ENCODE peak calls at places on chromosomes 16 and 17, in nine cellular contexts. One of them, this sample, is unnamed.

GRCh38 chr16:31276600-31276999 is 16.8 kb downstream of the ITGAM start:
- DNase-seq in endothelial cell of umbilical vein: no peak
- DNase-seq in endothelial cell: no peak
- DNase-seq in epithelial cell of esophagus: no peak
- DNase-seq in cardiac muscle cell: no peak
- DNase-seq in fibroblast of mammary gland: no peak
- DNase-seq in foreskin keratinocyte: no peak
- DNase-seq in stomach: no peak
- DNase-seq in body of pancreas: no peak
- DNase-seq in this sample: no peak

GRCh38 chr16:50265260-50265659 is 1.1 kb upstream of the ADCY7 start:
- DNase-seq in endothelial cell of umbilical vein: no peak
- DNase-seq in endothelial cell: no peak
- DNase-seq in epithelial cell of esophagus: peak; percentile 38
- DNase-seq in cardiac muscle cell: no peak
- DNase-seq in fibroblast of mammary gland: no peak
- DNase-seq in foreskin keratinocyte: no peak
- DNase-seq in stomach: peak; percentile 54
- DNase-seq in body of pancreas: peak; percentile 23
- DNase-seq in this sample: no peak

GRCh38 chr17:915416-916201 is 64.0 kb downstream of the NXN start:
- DNase-seq in endothelial cell of umbilical vein: peak; percentile 94
- DNase-seq in endothelial cell: no peak
- DNase-seq in epithelial cell of esophagus: peak; percentile 100
- DNase-seq in cardiac muscle cell: peak; percentile 89
- DNase-seq in fibroblast of mammary gland: peak; percentile 49
- DNase-seq in foreskin keratinocyte: peak; percentile 71
- DNase-seq in stomach: no peak
- DNase-seq in body of pancreas: no peak
- DNase-seq in this sample: no peak

GRCh38 chr16:71722801-71723536 is 1.5 kb downstream of the PHLPP2 start:
- DNase-seq in endothelial cell of umbilical vein: peak; percentile 71
- DNase-seq in endothelial cell: peak; percentile 63
- DNase-seq in epithelial cell of esophagus: peak; percentile 79
- DNase-seq in cardiac muscle cell: peak; percentile 78
- DNase-seq in fibroblast of mammary gland: peak; percentile 51
- DNase-seq in foreskin keratinocyte: peak; percentile 65
- DNase-seq in stomach: peak; percentile 59
- DNase-seq in body of pancreas: peak; percentile 68
- DNase-seq in this sample: peak; percentile 66

GRCh38 chr16:85164838-85165516 is 52.7 kb upstream of the CIBAR2 start:
- DNase-seq in endothelial cell of umbilical vein: no peak
- DNase-seq in endothelial cell: no peak
- DNase-seq in epithelial cell of esophagus: no peak
- DNase-seq in cardiac muscle cell: no peak
- DNase-seq in fibroblast of mammary gland: no peak
- DNase-seq in foreskin keratinocyte: peak; percentile 52
- DNase-seq in stomach: no peak
- DNase-seq in body of pancreas: no peak
- DNase-seq in this sample: no peak

GRCh38 chr17:69434164-69434579 is 19.7 kb downstream of the MAP2K6 start:
- DNase-seq in endothelial cell of umbilical vein: peak; percentile 83
- DNase-seq in endothelial cell: no peak
- DNase-seq in epithelial cell of esophagus: peak; percentile 92
- DNase-seq in cardiac muscle cell: peak; percentile 53
- DNase-seq in fibroblast of mammary gland: peak; percentile 49
- DNase-seq in foreskin keratinocyte: peak; percentile 77
- DNase-seq in stomach: no peak
- DNase-seq in body of pancreas: no peak
- DNase-seq in this sample: no peak

GRCh38 chr17:4898927-4899326 is 409 bp upstream of the C17orf107 start:
- DNase-seq in endothelial cell of umbilical vein: no peak
- DNase-seq in endothelial cell: no peak
- DNase-seq in epithelial cell of esophagus: no peak
- DNase-seq in cardiac muscle cell: no peak
- DNase-seq in fibroblast of mammary gland: no peak
- DNase-seq in foreskin keratinocyte: no peak
- DNase-seq in stomach: no peak
- DNase-seq in body of pancreas: no peak
- DNase-seq in this sample: no peak

GRCh38 chr16:70796301-70796700 is 4.7 kb downstream of the VAC14 start:
- DNase-seq in endothelial cell of umbilical vein: no peak
- DNase-seq in endothelial cell: no peak
- DNase-seq in epithelial cell of esophagus: no peak
- DNase-seq in cardiac muscle cell: no peak
- DNase-seq in fibroblast of mammary gland: no peak
- DNase-seq in foreskin keratinocyte: no peak
- DNase-seq in stomach: no peak
- DNase-seq in body of pancreas: no peak
- DNase-seq in this sample: no peak

GRCh38 chr17:82094931-82095776 is 2.9 kb downstream of the FASN start:
- DNase-seq in endothelial cell of umbilical vein: no peak
- DNase-seq in endothelial cell: no peak
- DNase-seq in epithelial cell of esophagus: no peak
- DNase-seq in cardiac muscle cell: no peak
- DNase-seq in fibroblast of mammary gland: no peak
- DNase-seq in foreskin keratinocyte: no peak
- DNase-seq in stomach: no peak
- DNase-seq in body of pancreas: no peak
- DNase-seq in this sample: no peak

GRCh38 chr17:62179525-62180161 is 114.6 kb upstream of the MED13 start:
- DNase-seq in endothelial cell of umbilical vein: peak; percentile 80
- DNase-seq in endothelial cell: no peak
- DNase-seq in epithelial cell of esophagus: peak; percentile 90
- DNase-seq in cardiac muscle cell: peak; percentile 43
- DNase-seq in fibroblast of mammary gland: peak; percentile 72
- DNase-seq in foreskin keratinocyte: peak; percentile 77
- DNase-seq in stomach: no peak
- DNase-seq in body of pancreas: no peak
- DNase-seq in this sample: no peak

GRCh38 chr17:80827646-80828643 is 163.7 kb upstream of the CHMP6 start:
- DNase-seq in endothelial cell of umbilical vein: no peak
- DNase-seq in endothelial cell: no peak
- DNase-seq in epithelial cell of esophagus: peak; percentile 86
- DNase-seq in cardiac muscle cell: no peak
- DNase-seq in fibroblast of mammary gland: peak; percentile 21
- DNase-seq in foreskin keratinocyte: peak; percentile 40
- DNase-seq in stomach: no peak
- DNase-seq in body of pancreas: no peak
- DNase-seq in this sample: no peak

GRCh38 chr16:68954871-68955635 is 111.7 kb downstream of the TANGO6 start:
- DNase-seq in endothelial cell of umbilical vein: no peak
- DNase-seq in endothelial cell: no peak
- DNase-seq in epithelial cell of esophagus: no peak
- DNase-seq in cardiac muscle cell: no peak
- DNase-seq in fibroblast of mammary gland: no peak
- DNase-seq in foreskin keratinocyte: no peak
- DNase-seq in stomach: no peak
- DNase-seq in body of pancreas: no peak
- DNase-seq in this sample: no peak

GRCh38 chr17:79387783-79388182 is 223.1 kb downstream of the RBFOX3 start:
- DNase-seq in endothelial cell of umbilical vein: no peak
- DNase-seq in endothelial cell: no peak
- DNase-seq in epithelial cell of esophagus: no peak
- DNase-seq in cardiac muscle cell: no peak
- DNase-seq in fibroblast of mammary gland: no peak
- DNase-seq in foreskin keratinocyte: no peak
- DNase-seq in stomach: no peak
- DNase-seq in body of pancreas: no peak
- DNase-seq in this sample: no peak

GRCh38 chr17:79385962-79386563 is 224.8 kb downstream of the RBFOX3 start:
- DNase-seq in endothelial cell of umbilical vein: no peak
- DNase-seq in endothelial cell: no peak
- DNase-seq in epithelial cell of esophagus: no peak
- DNase-seq in cardiac muscle cell: no peak
- DNase-seq in fibroblast of mammary gland: no peak
- DNase-seq in foreskin keratinocyte: no peak
- DNase-seq in stomach: no peak
- DNase-seq in body of pancreas: no peak
- DNase-seq in this sample: no peak

GRCh38 chr17:79391376-79391775 is 219.5 kb downstream of the RBFOX3 start:
- DNase-seq in endothelial cell of umbilical vein: no peak
- DNase-seq in endothelial cell: no peak
- DNase-seq in epithelial cell of esophagus: no peak
- DNase-seq in cardiac muscle cell: no peak
- DNase-seq in fibroblast of mammary gland: no peak
- DNase-seq in foreskin keratinocyte: no peak
- DNase-seq in stomach: no peak
- DNase-seq in body of pancreas: no peak
- DNase-seq in this sample: no peak

GRCh38 chr17:79389896-79390295 is 221.0 kb downstream of the RBFOX3 start:
- DNase-seq in endothelial cell of umbilical vein: no peak
- DNase-seq in endothelial cell: no peak
- DNase-seq in epithelial cell of esophagus: no peak
- DNase-seq in cardiac muscle cell: no peak
- DNase-seq in fibroblast of mammary gland: no peak
- DNase-seq in foreskin keratinocyte: no peak
- DNase-seq in stomach: no peak
- DNase-seq in body of pancreas: no peak
- DNase-seq in this sample: no peak

DNA sequence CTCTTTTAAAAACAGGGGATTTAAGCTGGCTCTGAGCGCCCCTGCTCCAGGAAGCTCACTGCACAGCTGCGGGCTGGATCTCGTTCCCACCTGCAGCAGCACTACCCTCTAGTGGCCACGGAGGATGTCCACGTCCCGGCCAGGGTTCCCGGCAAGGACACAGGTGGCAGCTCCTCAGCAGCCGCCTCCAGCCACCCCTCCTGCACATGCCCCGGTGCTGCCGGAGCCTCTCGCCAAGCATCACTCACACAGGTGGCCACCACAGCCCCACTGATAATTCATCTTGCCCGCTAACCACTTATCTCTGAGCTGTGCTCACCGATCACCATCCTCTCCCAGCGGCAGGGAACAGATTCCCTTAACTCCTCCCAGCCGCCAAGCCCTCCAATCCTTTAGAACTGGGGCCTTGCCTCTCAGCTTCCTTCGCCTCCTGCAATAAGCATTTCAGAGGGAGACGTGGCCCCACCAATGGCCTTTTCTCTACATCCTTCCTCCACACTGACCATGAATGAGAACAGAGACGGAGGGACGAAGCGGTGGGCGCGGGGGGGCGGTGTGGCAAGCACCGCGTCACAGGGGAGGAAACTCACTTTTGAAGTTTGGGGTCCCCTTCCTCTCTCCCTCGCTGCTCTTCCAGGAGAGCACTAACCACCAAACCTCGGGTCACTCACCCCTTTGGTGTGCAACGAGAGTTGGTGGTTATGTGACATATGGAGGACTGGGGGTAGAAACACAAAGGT is 222.1 kb downstream of the RBFOX3 start:
- DNase-seq in endothelial cell of umbilical vein: peak; percentile 33
- DNase-seq in endothelial cell: peak; percentile 82
- DNase-seq in epithelial cell of esophagus: peak; percentile 56
- DNase-seq in cardiac muscle cell: peak; percentile 57
- DNase-seq in fibroblast of mammary gland: peak; percentile 27
- DNase-seq in foreskin keratinocyte: peak; percentile 7
- DNase-seq in stomach: peak; percentile 64
- DNase-seq in body of pancreas: peak; percentile 79
- DNase-seq in this sample: peak; percentile 65
- TF ChIP-seq CTCF in endothelial cell of umbilical vein: peak; percentile 49
- TF ChIP-seq CTCF in endothelial cell: peak; percentile 64
- TF ChIP-seq CTCF in epithelial cell of esophagus: peak; percentile 73
- TF ChIP-seq CTCF in cardiac muscle cell: peak; percentile 68
- TF ChIP-seq CTCF in fibroblast of mammary gland: peak; percentile 53
- TF ChIP-seq CTCF in foreskin keratinocyte: peak; percentile 78
- TF ChIP-seq CTCF in stomach: peak; percentile 36
- TF ChIP-seq CTCF in body of pancreas: peak; percentile 63
- TF ChIP-seq CTCF in this sample: peak; percentile 55

GRCh38 chr17:58210922-58211321 is 8.1 kb downstream of the MKS1 start:
- DNase-seq in endothelial cell of umbilical vein: no peak
- DNase-seq in endothelial cell: no peak
- DNase-seq in epithelial cell of esophagus: no peak
- DNase-seq in cardiac muscle cell: no peak
- DNase-seq in fibroblast of mammary gland: no peak
- DNase-seq in foreskin keratinocyte: no peak
- DNase-seq in stomach: no peak
- DNase-seq in body of pancreas: no peak
- DNase-seq in this sample: no peak
- TF ChIP-seq CTCF in endothelial cell of umbilical vein: no peak
- TF ChIP-seq CTCF in endothelial cell: no peak
- TF ChIP-seq CTCF in epithelial cell of esophagus: no peak
- TF ChIP-seq CTCF in cardiac muscle cell: no peak
- TF ChIP-seq CTCF in fibroblast of mammary gland: no peak
- TF ChIP-seq CTCF in foreskin keratinocyte: peak; percentile 22
- TF ChIP-seq CTCF in stomach: no peak
- TF ChIP-seq CTCF in body of pancreas: no peak
- TF ChIP-seq CTCF in this sample: peak; percentile 21

DNA sequence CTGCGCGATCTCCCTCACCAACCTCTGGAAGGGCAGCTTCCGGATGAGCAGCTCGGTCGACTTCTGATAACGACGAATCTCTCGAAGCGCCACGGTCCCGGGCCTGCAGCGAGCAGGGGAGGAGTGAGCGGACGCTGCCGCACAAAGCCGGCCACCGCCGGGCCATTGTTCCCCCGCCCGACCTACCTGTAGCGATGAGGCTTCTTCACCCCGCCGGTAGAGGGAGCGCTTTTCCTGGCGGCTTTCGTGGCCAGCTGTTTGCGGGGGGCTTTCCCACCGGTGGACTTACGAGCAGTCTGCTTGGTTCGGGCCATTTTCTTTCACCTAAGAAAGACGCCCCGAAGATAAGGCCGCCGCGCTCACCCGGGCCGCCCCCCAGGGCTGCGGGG is 5.8 kb upstream of the UNK start:
- DNase-seq in endothelial cell of umbilical vein: no peak
- DNase-seq in endothelial cell: peak; percentile 65
- DNase-seq in epithelial cell of esophagus: peak; percentile 54
- DNase-seq in cardiac muscle cell: no peak
- DNase-seq in fibroblast of mammary gland: no peak
- DNase-seq in foreskin keratinocyte: no peak
- DNase-seq in stomach: peak; percentile 62
- DNase-seq in body of pancreas: peak; percentile 63
- DNase-seq in this sample: peak; percentile 63
- TF ChIP-seq CTCF in endothelial cell of umbilical vein: peak; percentile 47
- TF ChIP-seq CTCF in endothelial cell: peak; percentile 84
- TF ChIP-seq CTCF in epithelial cell of esophagus: peak; percentile 55
- TF ChIP-seq CTCF in cardiac muscle cell: peak; percentile 54
- TF ChIP-seq CTCF in fibroblast of mammary gland: peak; percentile 26
- TF ChIP-seq CTCF in foreskin keratinocyte: peak; percentile 73
- TF ChIP-seq CTCF in stomach: peak; percentile 48
- TF ChIP-seq CTCF in body of pancreas: peak; percentile 67
- TF ChIP-seq CTCF in this sample: peak; percentile 58

DNA sequence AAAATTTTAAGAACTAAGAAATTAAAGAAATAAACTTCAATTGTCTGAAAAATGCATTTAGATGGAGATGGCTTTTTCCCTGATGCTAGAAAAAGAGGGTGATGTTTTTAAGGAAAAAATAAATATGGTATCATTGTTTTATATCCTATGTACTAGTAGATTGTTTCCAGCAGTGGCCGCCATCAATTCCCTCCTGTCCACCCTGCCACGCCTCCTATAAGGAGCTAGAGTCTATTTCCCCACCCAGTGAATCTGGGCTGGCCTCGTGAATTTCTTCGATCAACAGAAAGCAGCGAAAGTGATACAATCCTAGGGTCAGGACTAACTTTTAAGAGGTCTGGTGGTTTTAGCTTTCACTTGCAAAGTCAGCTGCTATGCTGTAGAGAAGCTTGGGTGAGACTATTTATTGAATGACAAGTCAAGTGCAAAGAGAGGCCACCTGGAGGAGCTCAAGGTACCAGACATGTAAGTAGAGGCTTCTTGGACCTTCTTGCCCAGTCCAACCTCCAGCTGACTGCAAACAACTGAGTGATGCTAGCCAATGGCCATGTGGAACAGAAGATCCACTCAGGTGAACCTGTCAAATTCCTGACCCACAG is 80.9 kb upstream of the MTMR4 start:
- DNase-seq in endothelial cell of umbilical vein: no peak
- DNase-seq in endothelial cell: no peak
- DNase-seq in epithelial cell of esophagus: peak; percentile 17
- DNase-seq in cardiac muscle cell: no peak
- DNase-seq in fibroblast of mammary gland: no peak
- DNase-seq in foreskin keratinocyte: no peak
- DNase-seq in stomach: no peak
- DNase-seq in body of pancreas: no peak
- DNase-seq in this sample: no peak
- TF ChIP-seq CTCF in endothelial cell of umbilical vein: no peak
- TF ChIP-seq CTCF in endothelial cell: no peak
- TF ChIP-seq CTCF in epithelial cell of esophagus: peak; percentile 3
- TF ChIP-seq CTCF in cardiac muscle cell: no peak
- TF ChIP-seq CTCF in fibroblast of mammary gland: no peak
- TF ChIP-seq CTCF in foreskin keratinocyte: no peak
- TF ChIP-seq CTCF in stomach: no peak
- TF ChIP-seq CTCF in body of pancreas: no peak
- TF ChIP-seq CTCF in this sample: peak; percentile 16